ENCODE peak calls at places on chromosomes 11 and 22, in four cellular contexts. C is SK-N-SH, A is GM23248, N is adrenal gland. Y is an unnamed sample.

GRCh38 chr11:26905368-26905767 is 88.5 kb upstream of the FIBIN start:
- DNase-seq in A (peak), N (no peak), C (peak), Y (no peak)

GRCh38 chr22:38203090-38203810 is 1.5 kb downstream of the MAFF start:
- DNase-seq in A (peak), C (peak), N (peak), Y (peak)

GRCh38 chr11:130774703-130775102 is 141.6 kb downstream of the SNX19 start:
- DNase-seq in N (peak), A (peak), C (no peak), Y (peak)

GRCh38 chr22:42343136-42343484 is 72.7 kb upstream of the TCF20 start:
- DNase-seq in N (no peak), C (no peak), A (no peak), Y (no peak)

GRCh38 chr22:30781271-30781875 is 86.7 kb downstream of the OSBP2 start:
- DNase-seq in N (no peak), C (no peak), A (peak), Y (no peak)

GRCh38 chr22:40196628-40197027 is 18.9 kb downstream of the TNRC6B start:
- DNase-seq in C (no peak), N (peak), A (peak), Y (no peak)

GRCh38 chr22:46233231-46233630 is 16.9 kb downstream of the CDPF1 start:
- DNase-seq in N (peak), A (peak), C (no peak), Y (peak)

GRCh38 chr11:62391642-62392425 is 27.0 kb upstream of the SCGB1A1 start:
- DNase-seq in A (no peak), C (no peak), N (no peak), Y (no peak)

GRCh38 chr22:38569181-38569971 is 607 bp downstream of the DMC1 start:
- DNase-seq in A (peak), C (peak), N (no peak), Y (peak)

GRCh38 chr11:75505966-75506692 is 19.6 kb downstream of the GDPD5 start:
- DNase-seq in N (peak), C (peak), A (no peak), Y (peak)

GRCh38 chr11:31246451-31247165 is 122.9 kb downstream of the DCDC1 start:
- DNase-seq in C (no peak), N (no peak), A (peak), Y (peak)

GRCh38 chr22:49618689-49618953 is 209.1 kb downstream of the BRD1 start:
- DNase-seq in A (no peak), C (no peak), N (no peak), Y (no peak)

GRCh38 chr11:40149721-40150120 is 1309.7 kb downstream of the LRRC4C start:
- DNase-seq in N (no peak), A (no peak), C (no peak), Y (no peak)

GRCh38 chr22:19121631-19122142 is 525 bp downstream of the DGCR2 start:
- DNase-seq in C (peak), N (peak), A (peak), Y (peak)

GRCh38 chr22:24977370-24978230 is 25.1 kb downstream of the KIAA1671 start:
- DNase-seq in A (no peak), N (peak), C (no peak), Y (peak)
- H3K27ac ChIP-seq in A (no peak), N (peak), C (no peak), Y (peak)

GRCh38 chr11:79122759-79123158 is 318.1 kb downstream of the TENM4 start:
- DNase-seq in A (no peak), C (no peak), N (no peak), Y (no peak)
- H3K4me3 ChIP-seq in A (no peak), C (no peak), N (no peak), Y (no peak)

GRCh38 chr11:133176748-133177147 is 355.6 kb downstream of the OPCML start:
- DNase-seq in A (no peak), N (no peak), C (no peak), Y (peak)

GRCh38 chr11:133181066-133181465 is 351.2 kb downstream of the OPCML start:
- DNase-seq in A (no peak), C (no peak), N (no peak), Y (no peak)

GRCh38 chr11:133175111-133175510 is 357.2 kb downstream of the OPCML start:
- DNase-seq in A (no peak), C (no peak), N (no peak), Y (no peak)

GRCh38 chr11:133181672-133182071 is 350.6 kb downstream of the OPCML start:
- DNase-seq in C (no peak), N (no peak), A (no peak), Y (no peak)

GRCh38 chr11:133180201-133180600 is 352.1 kb downstream of the OPCML start:
- DNase-seq in A (no peak), N (no peak), C (no peak), Y (no peak)
- H3K27ac ChIP-seq in A (no peak), N (no peak), C (no peak), Y (no peak)

DNA sequence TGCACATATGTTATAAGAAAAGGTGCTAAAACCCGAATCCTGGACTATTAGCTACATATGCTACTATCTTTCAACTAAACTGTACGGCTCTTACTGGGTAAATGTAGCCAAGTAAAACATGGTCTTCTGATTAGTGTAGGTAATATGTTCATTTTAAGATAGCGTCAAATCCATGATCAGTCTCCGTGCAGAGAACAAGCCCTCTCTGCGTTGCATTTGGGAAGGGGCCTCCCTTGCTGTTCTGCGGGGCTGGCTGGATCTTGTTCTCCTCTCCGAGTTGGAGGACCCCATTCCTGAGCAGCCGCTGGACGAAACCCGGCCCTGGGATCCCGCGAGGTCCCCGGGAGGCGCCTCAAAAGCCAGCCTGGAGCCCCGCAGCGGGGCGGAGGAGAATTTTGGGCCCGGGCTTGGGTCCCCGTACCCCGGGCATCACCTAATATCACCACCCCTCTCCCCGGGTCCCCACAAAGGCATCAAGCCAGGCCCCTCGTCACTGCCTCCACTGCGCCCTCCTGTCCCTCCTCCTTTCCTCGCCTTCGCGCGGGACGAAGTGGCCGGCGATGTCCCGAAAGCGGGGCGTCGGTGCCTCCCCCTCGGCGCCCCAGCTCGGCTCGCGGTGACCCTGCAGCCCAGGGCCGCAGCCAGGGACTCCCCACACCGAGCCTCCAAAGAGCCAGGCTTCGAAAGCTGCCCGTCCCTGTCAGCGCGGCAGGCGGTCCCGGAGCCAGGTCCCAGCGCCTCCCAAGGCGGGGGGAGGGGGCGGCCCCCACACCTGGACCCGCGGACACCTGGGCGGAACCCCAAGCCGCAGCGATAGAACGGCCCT is 54.5 kb upstream of the FBXO3 start:
- DNase-seq in N (no peak), A (peak), C (peak), Y (no peak)
- H3K4me3 ChIP-seq in N (no peak), A (peak), C (peak), Y (peak)